ENCODE peak calls at places on chromosomes 12 and 14, in five cellular contexts. One of them, this sample, is unnamed.

GRCh38 chr14:78519863-78520262 is 349.7 kb downstream of the NRXN3 start:
- DNase-seq in Peyer's patch: no peak
- DNase-seq in ovary: no peak
- DNase-seq in uterus: no peak
- DNase-seq in H54: no peak
- DNase-seq in this sample: peak

GRCh38 chr14:85584481-85584880 is 54.5 kb downstream of the FLRT2 start:
- DNase-seq in ovary: no peak
- DNase-seq in H54: no peak
- DNase-seq in Peyer's patch: no peak
- DNase-seq in uterus: no peak
- DNase-seq in this sample: no peak

GRCh38 chr12:111438501-111438900 is 32.8 kb downstream of the SH2B3 start:
- DNase-seq in Peyer's patch: no peak
- DNase-seq in uterus: no peak
- DNase-seq in H54: no peak
- DNase-seq in ovary: no peak
- DNase-seq in this sample: no peak

GRCh38 chr12:54394281-54394719 is 9.8 kb upstream of the ZNF385A start:
- DNase-seq in Peyer's patch: no peak
- DNase-seq in uterus: no peak
- DNase-seq in H54: no peak
- DNase-seq in ovary: peak
- DNase-seq in this sample: no peak

GRCh38 chr14:41532255-41532654 is 74.4 kb upstream of the LRFN5 start:
- DNase-seq in uterus: no peak
- DNase-seq in ovary: no peak
- DNase-seq in H54: no peak
- DNase-seq in Peyer's patch: no peak
- DNase-seq in this sample: no peak

GRCh38 chr12:24909667-24910066 is 39.2 kb downstream of the BCAT1 start:
- DNase-seq in uterus: no peak
- DNase-seq in Peyer's patch: no peak
- DNase-seq in H54: peak
- DNase-seq in ovary: peak
- DNase-seq in this sample: no peak

GRCh38 chr12:113463746-113464743 is 7.6 kb downstream of the LHX5 start:
- DNase-seq in H54: no peak
- DNase-seq in uterus: no peak
- DNase-seq in ovary: no peak
- DNase-seq in Peyer's patch: no peak
- DNase-seq in this sample: no peak

GRCh38 chr12:70719672-70720420 is 82.6 kb upstream of the PTPRB start:
- DNase-seq in Peyer's patch: peak
- DNase-seq in H54: no peak
- DNase-seq in ovary: no peak
- DNase-seq in uterus: peak
- DNase-seq in this sample: no peak

GRCh38 chr12:24256636-24257150 is 307.2 kb upstream of the SOX5 start:
- DNase-seq in H54: no peak
- DNase-seq in Peyer's patch: no peak
- DNase-seq in ovary: no peak
- DNase-seq in uterus: no peak
- DNase-seq in this sample: no peak

GRCh38 chr14:100342195-100342594 is 19.1 kb downstream of the SLC25A47 start:
- DNase-seq in uterus: no peak
- DNase-seq in Peyer's patch: no peak
- DNase-seq in ovary: no peak
- DNase-seq in H54: no peak
- DNase-seq in this sample: peak

GRCh38 chr12:124398578-124399227 is 103.8 kb downstream of the RFLNA start:
- DNase-seq in uterus: peak
- DNase-seq in Peyer's patch: no peak
- DNase-seq in H54: no peak
- DNase-seq in ovary: peak
- DNase-seq in this sample: no peak

GRCh38 chr14:59013672-59014298 is 174.7 kb upstream of the DAAM1 start:
- DNase-seq in uterus: no peak
- DNase-seq in ovary: no peak
- DNase-seq in Peyer's patch: no peak
- DNase-seq in H54: no peak
- DNase-seq in this sample: no peak

GRCh38 chr12:121267822-121268221 is 28.7 kb downstream of the CAMKK2 start:
- DNase-seq in uterus: no peak
- DNase-seq in ovary: no peak
- DNase-seq in H54: no peak
- DNase-seq in Peyer's patch: no peak
- DNase-seq in this sample: no peak

GRCh38 chr14:102499401-102500189 is 10.0 kb downstream of the ANKRD9 start:
- DNase-seq in uterus: no peak
- DNase-seq in Peyer's patch: no peak
- DNase-seq in H54: no peak
- DNase-seq in ovary: no peak
- DNase-seq in this sample: no peak

GRCh38 chr14:76961631-76962302 is 66.7 kb downstream of the IRF2BPL start:
- DNase-seq in uterus: peak
- DNase-seq in Peyer's patch: peak
- DNase-seq in H54: peak
- DNase-seq in ovary: peak
- DNase-seq in this sample: peak

GRCh38 chr14:102625564-102626296 is 33.3 kb downstream of the RCOR1 start:
- DNase-seq in H54: no peak
- DNase-seq in ovary: no peak
- DNase-seq in Peyer's patch: no peak
- DNase-seq in uterus: no peak
- DNase-seq in this sample: no peak

GRCh38 chr12:6532927-6533652 is 1.2 kb upstream of the GAPDH start:
- DNase-seq in ovary: peak
- DNase-seq in uterus: peak
- DNase-seq in H54: no peak
- DNase-seq in Peyer's patch: peak
- DNase-seq in this sample: peak

GRCh38 chr12:62900686-62901272 is 34.2 kb downstream of the PPM1H start:
- DNase-seq in Peyer's patch: no peak
- DNase-seq in H54: no peak
- DNase-seq in ovary: no peak
- DNase-seq in uterus: no peak
- DNase-seq in this sample: no peak

GRCh38 chr14:100677925-100678765 is 48.5 kb upstream of the DLK1 start:
- DNase-seq in uterus: peak
- DNase-seq in H54: no peak
- DNase-seq in Peyer's patch: peak
- DNase-seq in ovary: peak
- DNase-seq in this sample: no peak

GRCh38 chr12:43106355-43106754 is 445.6 kb downstream of the ADAMTS20 start:
- DNase-seq in Peyer's patch: no peak
- DNase-seq in H54: no peak
- DNase-seq in uterus: no peak
- DNase-seq in ovary: no peak
- DNase-seq in this sample: no peak

GRCh38 chr12:73445658-73446324 is 1091.8 kb upstream of the ATXN7L3B start:
- DNase-seq in uterus: no peak
- DNase-seq in ovary: no peak
- DNase-seq in H54: no peak
- DNase-seq in Peyer's patch: no peak
- DNase-seq in this sample: no peak

GRCh38 chr12:92735131-92735721 is 32.4 kb downstream of the PLEKHG7 start:
- DNase-seq in uterus: no peak
- DNase-seq in H54: no peak
- DNase-seq in ovary: peak
- DNase-seq in Peyer's patch: no peak
- DNase-seq in this sample: no peak

GRCh38 chr12:63276537-63277365 is 125.8 kb upstream of the AVPR1A start:
- DNase-seq in H54: no peak
- DNase-seq in uterus: no peak
- DNase-seq in Peyer's patch: no peak
- DNase-seq in ovary: no peak
- DNase-seq in this sample: peak

GRCh38 chr12:38157274-38157932 is 159.2 kb upstream of the ALG10B start:
- DNase-seq in Peyer's patch: peak
- DNase-seq in uterus: no peak
- DNase-seq in H54: no peak
- DNase-seq in ovary: peak
- DNase-seq in this sample: no peak

GRCh38 chr12:50573271-50573670 is 68.5 kb downstream of the DIP2B start:
- DNase-seq in uterus: no peak
- DNase-seq in ovary: no peak
- DNase-seq in Peyer's patch: no peak
- DNase-seq in H54: no peak
- DNase-seq in this sample: no peak

GRCh38 chr12:10191865-10192264 is 13.0 kb downstream of the TMEM52B start:
- DNase-seq in Peyer's patch: no peak
- DNase-seq in H54: no peak
- DNase-seq in ovary: no peak
- DNase-seq in uterus: no peak
- DNase-seq in this sample: no peak

GRCh38 chr12:117359029-117359845 is 2.2 kb downstream of the NOS1 start:
- DNase-seq in H54: no peak
- DNase-seq in Peyer's patch: no peak
- DNase-seq in ovary: no peak
- DNase-seq in uterus: no peak
- DNase-seq in this sample: no peak

DNA sequence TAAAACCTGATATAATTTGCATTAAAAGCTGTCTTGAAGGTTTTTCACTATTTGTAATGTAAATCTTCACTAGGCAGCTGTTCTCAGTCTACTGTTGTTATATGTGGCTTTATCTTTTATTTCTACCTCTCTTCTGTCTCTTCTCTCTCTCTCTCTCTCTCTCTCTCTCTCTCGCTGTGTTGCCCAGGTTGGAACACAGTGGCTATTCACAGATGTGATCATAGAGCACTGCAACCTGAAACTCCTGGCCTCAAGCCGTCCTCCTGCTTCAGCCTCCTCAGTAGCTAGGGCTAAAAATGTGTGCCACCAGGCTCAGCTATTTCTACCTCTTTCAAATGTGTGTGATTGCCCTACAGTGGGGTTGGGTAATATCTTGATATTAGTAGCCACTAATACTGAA is 21.1 kb downstream of the FUT8 start:
- DNase-seq in uterus: no peak
- DNase-seq in H54: no peak
- DNase-seq in Peyer's patch: no peak
- DNase-seq in ovary: no peak
- DNase-seq in this sample: no peak
- TF ChIP-seq POLR2A in uterus: no peak
- TF ChIP-seq POLR2A in H54: no peak
- TF ChIP-seq POLR2A in Peyer's patch: no peak
- TF ChIP-seq POLR2A in ovary: no peak
- TF ChIP-seq POLR2A in this sample: no peak

GRCh38 chr12:128795530-128796361 is 28.0 kb downstream of the SLC15A4 start:
- DNase-seq in Peyer's patch: no peak
- DNase-seq in ovary: no peak
- DNase-seq in H54: no peak
- DNase-seq in uterus: no peak
- DNase-seq in this sample: no peak

GRCh38 chr12:128797119-128798118 is 26.3 kb downstream of the SLC15A4 start:
- DNase-seq in ovary: no peak
- DNase-seq in Peyer's patch: no peak
- DNase-seq in H54: peak
- DNase-seq in uterus: no peak
- DNase-seq in this sample: no peak

GRCh38 chr12:128798543-128799341 is 25.0 kb downstream of the SLC15A4 start:
- DNase-seq in ovary: no peak
- DNase-seq in H54: no peak
- DNase-seq in uterus: no peak
- DNase-seq in Peyer's patch: no peak
- DNase-seq in this sample: no peak

GRCh38 chr12:128794661-128795529 is 28.9 kb downstream of the SLC15A4 start:
- DNase-seq in ovary: no peak
- DNase-seq in H54: no peak
- DNase-seq in uterus: no peak
- DNase-seq in Peyer's patch: no peak
- DNase-seq in this sample: no peak

DNA sequence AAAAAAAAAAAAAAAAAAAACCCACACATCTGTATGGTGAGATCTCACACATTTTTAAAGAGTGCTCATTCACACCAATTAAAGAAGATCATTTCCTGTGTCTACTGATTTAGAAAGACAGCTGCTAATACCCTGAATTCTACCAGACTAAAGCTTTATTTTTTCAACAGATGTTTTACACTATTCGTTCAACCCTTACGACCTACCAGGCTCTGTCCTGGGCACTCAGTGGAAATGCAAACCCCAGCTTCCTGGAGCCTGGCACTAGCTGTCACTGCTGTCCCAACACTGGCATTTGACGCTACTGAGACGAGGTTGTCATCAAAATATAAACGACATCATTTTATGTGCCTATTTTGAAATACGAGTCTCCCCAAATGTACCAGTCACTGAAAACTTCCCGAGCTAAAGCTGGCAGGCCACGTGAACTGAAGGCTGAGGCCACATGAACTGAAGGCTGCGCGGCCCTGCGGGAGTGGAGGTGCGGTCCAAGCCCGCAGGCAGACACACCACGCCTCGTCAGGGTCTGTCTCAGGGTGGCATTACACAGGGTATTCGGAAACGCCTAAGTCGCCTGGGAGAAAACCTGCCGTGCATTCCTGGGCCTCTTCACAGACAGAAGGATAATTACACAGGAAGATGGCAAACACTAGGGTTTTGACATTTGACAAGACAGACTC is 27.2 kb downstream of the SLC15A4 start:
- DNase-seq in ovary: no peak
- DNase-seq in H54: no peak
- DNase-seq in uterus: no peak
- DNase-seq in Peyer's patch: no peak
- DNase-seq in this sample: no peak
- TF ChIP-seq POLR2A in ovary: no peak
- TF ChIP-seq POLR2A in H54: no peak
- TF ChIP-seq POLR2A in uterus: no peak
- TF ChIP-seq POLR2A in Peyer's patch: no peak
- TF ChIP-seq POLR2A in this sample: no peak

GRCh38 chr14:89954045-89955021 is at the start of gene EFCAB11:
- DNase-seq in ovary: peak
- DNase-seq in uterus: peak
- DNase-seq in H54: peak
- DNase-seq in Peyer's patch: peak
- DNase-seq in this sample: peak
- TF ChIP-seq POLR2A in ovary: no peak
- TF ChIP-seq POLR2A in uterus: no peak
- TF ChIP-seq POLR2A in H54: peak
- TF ChIP-seq POLR2A in Peyer's patch: peak
- TF ChIP-seq POLR2A in this sample: peak

GRCh38 chr12:132169376-132169775 is 25.1 kb downstream of the NOC4L start:
- DNase-seq in H54: no peak
- DNase-seq in ovary: no peak
- DNase-seq in uterus: no peak
- DNase-seq in Peyer's patch: no peak
- DNase-seq in this sample: peak

GRCh38 chr12:132166801-132167591 is 22.7 kb downstream of the NOC4L start:
- DNase-seq in uterus: no peak
- DNase-seq in H54: no peak
- DNase-seq in Peyer's patch: no peak
- DNase-seq in ovary: no peak
- DNase-seq in this sample: no peak

GRCh38 chr12:132170094-132170636 is 25.9 kb downstream of the NOC4L start:
- DNase-seq in uterus: no peak
- DNase-seq in ovary: no peak
- DNase-seq in Peyer's patch: no peak
- DNase-seq in H54: peak
- DNase-seq in this sample: no peak

GRCh38 chr12:132167610-132168310 is 23.5 kb downstream of the NOC4L start:
- DNase-seq in uterus: no peak
- DNase-seq in Peyer's patch: no peak
- DNase-seq in ovary: no peak
- DNase-seq in H54: no peak
- DNase-seq in this sample: no peak

GRCh38 chr12:132168311-132169031 is 24.2 kb downstream of the NOC4L start:
- DNase-seq in Peyer's patch: no peak
- DNase-seq in uterus: no peak
- DNase-seq in ovary: no peak
- DNase-seq in H54: no peak
- DNase-seq in this sample: no peak
- TF ChIP-seq POLR2A in Peyer's patch: no peak
- TF ChIP-seq POLR2A in uterus: no peak
- TF ChIP-seq POLR2A in ovary: no peak
- TF ChIP-seq POLR2A in H54: no peak
- TF ChIP-seq POLR2A in this sample: no peak